ENCODE peak calls at places on chromosome 11, in ten cellular contexts. E is transverse colon, W is left ventricle myocardium inferior, T is B cell, B is lower lobe of right lung, F is upper lobe of right lung, L is osteocyte, Q is psoas muscle, P is OCI-LY7, Z is HCT116. S is an unnamed sample.

GRCh38 chr11:1302461-1303073 is 6.9 kb downstream of the TOLLIP start:
- DNase-seq in Z (no peak), E (no peak), P (no peak), B (no peak), L (peak; percentile 68), T (peak; percentile 13), Q (no peak), F (peak; percentile 64), W (no peak), S (no peak)

GRCh38 chr11:2574553-2575535 is 125.0 kb downstream of the KCNQ1OT1 start:
- DNase-seq in P (no peak), T (no peak), Z (no peak), L (no peak), E (peak; percentile 34), Q (peak; percentile 30), B (peak; percentile 44), W (no peak), F (peak; percentile 60), S (no peak)

GRCh38 chr11:5210376-5210885 is 9.9 kb upstream of the OR51V1 start:
- DNase-seq in T (no peak), Z (no peak), E (no peak), P (no peak), F (no peak), B (no peak), Q (no peak), L (no peak), W (no peak), S (no peak)

GRCh38 chr11:100805509-100806199 is 118.6 kb downstream of the ARHGAP42 start:
- DNase-seq in F (no peak), W (no peak), T (no peak), Q (no peak), P (no peak), B (no peak), E (no peak), L (no peak), Z (no peak), S (no peak)

GRCh38 chr11:128018692-128019091 is 568.7 kb downstream of the ETS1 start:
- DNase-seq in T (no peak), L (no peak), Q (no peak), Z (no peak), F (no peak), E (no peak), W (no peak), B (no peak), P (no peak), S (no peak)

GRCh38 chr11:86741489-86742435 is 58.6 kb upstream of the PRSS23 start:
- DNase-seq in E (no peak), L (no peak), Z (no peak), Q (no peak), W (no peak), B (no peak), P (no peak), F (no peak), T (no peak), S (no peak)

GRCh38 chr11:3074912-3075589 is 17.8 kb upstream of the CARS1 start:
- DNase-seq in Q (no peak), B (no peak), E (peak; percentile 48), L (no peak), P (no peak), F (no peak), W (no peak), T (no peak), Z (no peak), S (no peak)

GRCh38 chr11:94933225-94934130 is 39.9 kb downstream of the CWC15 start:
- DNase-seq in W (peak; percentile 46), T (no peak), B (no peak), Z (no peak), F (no peak), L (no peak), P (no peak), Q (no peak), E (no peak), S (no peak)

GRCh38 chr11:92775277-92775676 is 194.2 kb upstream of the MTNR1B start:
- DNase-seq in Q (no peak), E (no peak), B (no peak), L (no peak), W (no peak), Z (no peak), P (no peak), F (no peak), T (no peak), S (no peak)

GRCh38 chr11:17978553-17979287 is 34.1 kb downstream of the SERGEF start:
- DNase-seq in T (peak; percentile 10), Z (no peak), Q (peak; percentile 78), E (peak; percentile 42), L (no peak), B (no peak), F (no peak), P (peak; percentile 26), W (peak; percentile 42), S (no peak)

GRCh38 chr11:66285250-66285947 is 3.5 kb downstream of the YIF1A start:
- DNase-seq in B (no peak), L (no peak), E (no peak), Q (no peak), P (no peak), F (no peak), Z (no peak), W (no peak), T (no peak), S (no peak)

GRCh38 chr11:35288311-35288710 is 131.0 kb downstream of the SLC1A2 start:
- DNase-seq in F (no peak), P (no peak), W (no peak), Z (no peak), Q (no peak), B (no peak), E (no peak), L (no peak), T (no peak), S (no peak)

GRCh38 chr11:68890490-68891231 is 13.0 kb downstream of the MRPL21 start:
- DNase-seq in Z (no peak), E (peak; percentile 28), F (no peak), T (no peak), W (peak; percentile 90), Q (peak; percentile 91), L (peak; percentile 98), B (peak; percentile 52), P (no peak), S (no peak)

GRCh38 chr11:68891356-68891948 is 12.2 kb downstream of the MRPL21 start:
- DNase-seq in Z (no peak), B (no peak), L (no peak), T (no peak), F (no peak), E (no peak), W (no peak), Q (no peak), P (no peak), S (no peak)

GRCh38 chr11:68892576-68892975 is 11.1 kb downstream of the MRPL21 start:
- DNase-seq in W (no peak), P (no peak), Q (no peak), Z (no peak), L (no peak), B (no peak), F (no peak), E (no peak), T (no peak), S (no peak)

GRCh38 chr11:68893282-68893681 is 10.3 kb downstream of the MRPL21 start:
- DNase-seq in L (no peak), Q (no peak), T (no peak), E (no peak), Z (no peak), B (no peak), F (no peak), W (no peak), P (no peak), S (no peak)

DNA sequence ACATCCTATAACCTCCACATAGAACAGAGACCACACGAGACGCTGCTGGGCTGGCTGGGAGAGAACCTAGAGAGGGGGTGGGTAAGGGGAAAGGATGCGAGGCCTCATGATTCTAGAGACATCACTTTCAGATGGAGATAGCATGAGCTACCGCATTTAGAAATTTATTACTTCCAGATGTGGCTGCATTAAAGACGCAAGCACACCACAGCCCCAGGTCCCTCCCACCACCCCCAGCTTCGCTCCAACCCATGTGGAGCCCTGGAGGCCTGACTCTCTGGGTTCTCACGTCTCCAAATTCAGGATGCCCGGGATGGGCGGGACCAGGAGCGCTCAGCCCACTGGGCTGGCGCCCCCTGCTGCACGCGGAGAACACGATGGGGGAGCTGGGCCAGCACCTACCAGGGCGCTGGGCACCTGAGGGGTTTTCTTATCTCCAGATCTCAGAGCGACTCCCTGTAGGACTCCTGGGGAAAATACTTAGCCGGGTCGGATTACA is 13.6 kb downstream of the MRPL21 start:
- DNase-seq in B (no peak), P (no peak), F (no peak), L (peak; percentile 97), T (no peak), Z (no peak), Q (peak; percentile 69), E (peak; percentile 30), W (peak; percentile 78), S (no peak)
- TF ChIP-seq CTCF in B (peak; percentile 25), P (peak; percentile 62), F (peak; percentile 37), L (peak; percentile 88), T (no peak), Z (peak; percentile 31), Q (peak; percentile 37), E (peak; percentile 11), W (peak; percentile 57), S (no peak)

GRCh38 chr11:81705283-81705682 is 1028.4 kb downstream of the FAM181B start:
- DNase-seq in E (no peak), Q (no peak), P (no peak), Z (no peak), F (no peak), L (no peak), W (no peak), T (no peak), B (no peak), S (no peak)

GRCh38 chr11:81707881-81708280 is 1025.8 kb downstream of the FAM181B start:
- DNase-seq in E (no peak), F (no peak), L (no peak), P (no peak), Z (no peak), B (no peak), Q (no peak), W (no peak), T (no peak), S (no peak)
- TF ChIP-seq CTCF in E (no peak), F (no peak), L (peak; percentile 17), P (peak; percentile 69), Z (no peak), B (no peak), Q (no peak), W (no peak), T (peak; percentile 13), S (no peak)

GRCh38 chr11:113477321-113477720 is 2.1 kb upstream of the DRD2 start:
- DNase-seq in L (peak; percentile 32), E (no peak), B (no peak), Q (no peak), W (no peak), P (no peak), Z (no peak), T (no peak), F (no peak), S (no peak)
- TF ChIP-seq CTCF in L (no peak), E (no peak), B (no peak), Q (no peak), W (no peak), P (no peak), Z (no peak), T (no peak), F (no peak), S (no peak)

DNA sequence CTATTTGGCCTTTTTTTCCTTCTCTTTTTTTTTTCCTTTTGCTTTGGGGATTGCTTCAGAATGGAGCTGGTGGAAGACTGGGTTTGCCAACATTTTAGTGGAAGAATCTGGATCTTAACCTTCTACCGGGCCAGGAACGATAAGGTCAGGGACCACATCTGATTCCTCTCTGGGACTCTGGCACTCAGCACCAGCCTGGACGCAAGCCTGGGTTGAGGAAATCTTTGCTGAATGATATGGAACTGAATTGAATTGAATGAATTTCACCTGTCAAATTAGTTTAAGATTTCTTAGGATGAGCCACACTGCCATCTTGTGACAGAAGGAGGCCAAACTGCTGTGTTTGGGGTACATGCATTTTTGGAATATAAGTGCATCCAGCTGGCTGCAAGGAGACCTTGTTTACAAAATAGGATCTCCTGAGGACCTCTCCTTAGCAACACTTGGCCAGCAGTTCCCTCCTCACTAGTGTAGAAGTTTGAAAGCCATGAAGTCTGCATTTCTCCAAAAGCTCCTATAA is 30.4 kb downstream of the TPBGL start:
- DNase-seq in L (no peak), B (no peak), P (peak; percentile 51), Z (peak; percentile 13), F (peak; percentile 18), W (peak; percentile 3), E (peak; percentile 6), T (peak; percentile 30), Q (peak; percentile 23), S (no peak)
- TF ChIP-seq CTCF in L (peak; percentile 47), B (no peak), P (peak; percentile 82), Z (peak; percentile 51), F (no peak), W (peak; percentile 17), E (no peak), T (peak; percentile 64), Q (no peak), S (no peak)